ENCODE peak calls at places on chromosomes 13 and 19, in four cellular contexts. Y is HCT116, V is GM12878, T is HepG2. J is an unnamed sample.
A peak's percentile ranks its signal among the peaks of the same experiment; 100 is the strongest.

GRCh38 chr13:50636007-50636704 is 207.3 kb downstream of the DLEU7 start:
- DNase-seq in Y (no peak), V (no peak), T (no peak), J (peak; percentile 58)

GRCh38 chr13:96984061-96984508 is 10.2 kb downstream of the OXGR1 start:
- DNase-seq in Y (no peak), V (peak; percentile 9), T (no peak), J (no peak)

GRCh38 chr13:31201341-31202024 is 1.7 kb downstream of the B3GLCT start:
- DNase-seq in Y (no peak), V (no peak), T (no peak), J (no peak)

GRCh38 chr19:42606660-42607351 is 12.1 kb upstream of the CEACAM8 start:
- DNase-seq in Y (peak; percentile 37), V (no peak), T (peak; percentile 19), J (peak; percentile 39)

GRCh38 chr13:46975173-46975572 is 78.3 kb upstream of the HTR2A start:
- DNase-seq in Y (no peak), V (no peak), T (no peak), J (no peak)

GRCh38 chr13:91142572-91142971 is 204.9 kb upstream of the MIR17HG start:
- DNase-seq in Y (no peak), V (no peak), T (no peak), J (no peak)

GRCh38 chr19:58059003-58059671 is at the start of gene ZNF135:
- DNase-seq in Y (no peak), V (no peak), T (no peak), J (peak; percentile 72)

GRCh38 chr13:109840201-109840892 is 54.0 kb upstream of the IRS2 start:
- DNase-seq in Y (peak; percentile 66), V (no peak), T (no peak), J (no peak)

GRCh38 chr13:94280357-94280756 is 199.1 kb downstream of the DCT start:
- DNase-seq in Y (no peak), V (no peak), T (no peak), J (no peak)

GRCh38 chr13:69947577-69947976 is 160.0 kb upstream of the ATXN8OS start:
- DNase-seq in Y (no peak), V (no peak), T (no peak), J (no peak)

GRCh38 chr19:23762884-23763711 is 4.4 kb upstream of the ZNF681 start:
- DNase-seq in Y (no peak), V (peak; percentile 32), T (no peak), J (no peak)

GRCh38 chr13:73519720-73520119 is 460.9 kb downstream of the KLF5 start:
- DNase-seq in Y (no peak), V (no peak), T (no peak), J (no peak)

GRCh38 chr13:33134213-33134612 is 118.0 kb downstream of the KL start:
- DNase-seq in Y (no peak), V (no peak), T (no peak), J (no peak)

GRCh38 chr19:11963566-11964355 is 1.1 kb upstream of the ZNF763 start:
- DNase-seq in Y (no peak), V (peak; percentile 31), T (peak; percentile 56), J (peak; percentile 71)

GRCh38 chr19:33740811-33741396 is 55.8 kb upstream of the KCTD15 start:
- DNase-seq in Y (no peak), V (no peak), T (peak; percentile 31), J (peak; percentile 33)

GRCh38 chr19:38769635-38770211 is 3.6 kb downstream of the LGALS7 start:
- DNase-seq in Y (peak; percentile 19), V (no peak), T (no peak), J (peak; percentile 5)

GRCh38 chr19:23522431-23522830 is 127.2 kb upstream of the ZNF91 start:
- DNase-seq in Y (no peak), V (no peak), T (no peak), J (no peak)

GRCh38 chr13:21060063-21060826 is 1.1 kb downstream of the LATS2 start:
- DNase-seq in Y (no peak), V (no peak), T (no peak), J (no peak)

GRCh38 chr13:48783181-48783630 is 129.5 kb downstream of the CYSLTR2 start:
- DNase-seq in Y (no peak), V (no peak), T (peak; percentile 63), J (no peak)

GRCh38 chr13:24684600-24684998 is 4.4 kb downstream of the ATP12A start:
- DNase-seq in Y (no peak), V (no peak), T (no peak), J (no peak)

GRCh38 chr13:84139561-84140158 is 257.4 kb upstream of the SLITRK1 start:
- DNase-seq in Y (no peak), V (no peak), T (no peak), J (peak; percentile 8)

GRCh38 chr13:94481966-94482365 is 2.5 kb upstream of the DCT start:
- DNase-seq in Y (no peak), V (no peak), T (peak; percentile 10), J (no peak)

GRCh38 chr19:18948976-18949356 is 7.9 kb upstream of the HOMER3 start:
- DNase-seq in Y (no peak), V (no peak), T (no peak), J (no peak)

GRCh38 chr13:31887311-31887710 is 144.3 kb upstream of the FRY start:
- DNase-seq in Y (no peak), V (no peak), T (no peak), J (no peak)

GRCh38 chr19:55605207-55605636 is 225 bp upstream of the ZNF865 start:
- DNase-seq in Y (peak; percentile 92), V (peak; percentile 94), T (peak; percentile 95), J (peak; percentile 90)

GRCh38 chr19:55602104-55603001 is 2.3 kb downstream of the ZNF524 start:
- DNase-seq in Y (no peak), V (no peak), T (no peak), J (no peak)

GRCh38 chr19:55603115-55603514 is 2.3 kb upstream of the ZNF865 start:
- DNase-seq in Y (no peak), V (no peak), T (no peak), J (no peak)

GRCh38 chr19:55605637-55606470 is at the start of gene ZNF865:
- DNase-seq in Y (peak; percentile 69), V (peak; percentile 57), T (peak; percentile 72), J (peak; percentile 66)

DNA sequence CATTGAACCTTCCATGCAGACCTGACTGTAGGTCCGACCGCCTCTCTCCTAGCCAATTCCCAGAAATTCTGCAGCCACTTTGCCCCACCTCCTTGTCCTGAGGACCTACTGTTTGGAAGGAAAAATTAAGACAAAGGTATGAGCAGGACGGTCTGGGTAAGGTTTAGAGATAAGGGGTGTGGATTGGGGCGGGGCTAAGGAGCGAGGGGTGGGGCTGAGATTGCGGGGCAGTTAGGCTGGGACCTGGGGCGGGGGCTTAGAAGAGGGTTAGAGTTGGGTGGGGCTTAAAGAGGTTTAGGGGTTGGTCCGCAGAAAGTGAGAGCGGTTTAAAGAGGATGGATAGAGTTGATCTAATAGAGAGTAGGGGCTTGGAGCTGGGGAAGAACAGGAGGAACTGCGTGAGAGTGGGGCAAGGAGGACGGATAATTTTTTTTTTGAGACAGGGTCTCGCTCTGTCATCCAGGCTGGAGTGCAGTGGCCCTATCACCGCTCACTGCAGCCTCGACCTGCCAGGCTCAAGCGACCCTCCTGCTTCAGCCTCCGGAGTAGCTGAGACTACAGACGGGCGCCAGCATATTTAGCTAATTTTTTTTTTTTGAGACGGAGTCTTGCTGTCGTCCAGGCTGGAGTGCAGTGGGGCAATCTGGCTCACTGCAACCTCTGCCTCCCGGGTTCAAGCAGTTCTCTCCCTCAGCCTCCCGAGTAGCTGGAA is 1.7 kb upstream of the ZNF865 start:
- DNase-seq in Y (no peak), V (no peak), T (no peak), J (no peak)
- TF ChIP-seq YY1 in Y (no peak), V (no peak), T (no peak), J (no peak)

GRCh38 chr13:105611424-105611823 is 924.0 kb downstream of the EFNB2 start:
- DNase-seq in Y (no peak), V (no peak), T (no peak), J (peak; percentile 28)
- H3K9ac ChIP-seq in Y (no peak overlapping the region), V (no peak overlapping the region), T (no peak overlapping the region), J (no peak overlapping the region)

GRCh38 chr19:17687141-17687856 is 855 bp downstream of the UNC13A start:
- DNase-seq in Y (no peak), V (no peak), T (no peak), J (no peak)

GRCh38 chr19:17686027-17686511 is 2.1 kb downstream of the UNC13A start:
- DNase-seq in Y (no peak), V (no peak), T (no peak), J (no peak)

GRCh38 chr19:17687857-17688784 is at the start of gene UNC13A:
- DNase-seq in Y (no peak), V (no peak), T (no peak), J (no peak)

GRCh38 chr19:17685451-17686026 is 2.6 kb downstream of the UNC13A start:
- DNase-seq in Y (no peak), V (no peak), T (no peak), J (no peak)

GRCh38 chr19:17686592-17687042 is 1.5 kb downstream of the UNC13A start:
- DNase-seq in Y (peak; percentile 46), V (no peak), T (no peak), J (no peak)
- H3K4me3 ChIP-seq in Y (peak overlapping the region; percentile 90), V (no peak overlapping the region), T (no peak overlapping the region), J (peak overlapping the region; percentile 87)

GRCh38 chr13:98405690-98406344 is 171.1 kb downstream of the STK24 start:
- DNase-seq in Y (no peak), V (no peak), T (peak; percentile 5), J (no peak)
- TF ChIP-seq YY1 in Y (no peak), V (no peak), T (no peak), J (no peak)

GRCh38 chr19:7830823-7831222 is 805 bp downstream of the EVI5L start:
- DNase-seq in Y (no peak), V (no peak), T (no peak), J (no peak)

GRCh38 chr19:7831452-7831851 is 1.4 kb downstream of the EVI5L start:
- DNase-seq in Y (peak; percentile 66), V (no peak), T (peak; percentile 70), J (no peak)

GRCh38 chr19:7829162-7829520 is 877 bp upstream of the EVI5L start:
- DNase-seq in Y (no peak), V (no peak), T (no peak), J (no peak)

GRCh38 chr19:7830272-7830771 is 304 bp downstream of the EVI5L start:
- DNase-seq in Y (no peak), V (no peak), T (no peak), J (no peak)

GRCh38 chr19:7829561-7830271 is at the start of gene EVI5L:
- DNase-seq in Y (peak; percentile 100), V (peak; percentile 100), T (peak; percentile 99), J (peak; percentile 99)
- H3K9ac ChIP-seq in Y (peak within 1 kb of the TSS; percentile 60), V (peak within 1 kb of the TSS; percentile 20), T (peak within 1 kb of the TSS; percentile 42), J (peak within 1 kb of the TSS; percentile 76)

GRCh38 chr19:40284251-40284500 is 969 bp downstream of the AKT2 start:
- DNase-seq in Y (no peak), V (no peak), T (no peak), J (no peak)
- H3K4me3 ChIP-seq in Y (peak overlapping the region; percentile 93), V (peak overlapping the region; percentile 99), T (peak overlapping the region; percentile 85), J (peak overlapping the region; percentile 84)

DNA sequence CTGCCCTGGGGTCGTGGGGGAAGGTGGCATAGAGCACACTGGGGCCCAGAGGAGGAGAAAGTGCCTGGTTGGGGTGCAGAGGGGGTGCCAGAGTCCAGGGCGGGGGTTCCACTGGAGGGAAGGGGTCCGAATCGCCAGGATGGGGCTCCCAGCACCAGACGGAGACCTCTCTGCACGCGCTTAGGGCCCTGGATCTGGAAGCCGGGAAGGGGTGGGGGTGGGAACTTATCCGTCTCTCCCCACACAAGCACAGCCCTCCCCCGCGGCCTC is 2.8 kb downstream of the MIDN start:
- DNase-seq in Y (no peak), V (no peak), T (peak; percentile 37), J (no peak)
- TF ChIP-seq YY1 in Y (no peak), V (no peak), T (no peak), J (no peak)

GRCh38 chr19:2976609-2977000 is 759 bp upstream of the TLE6 start:
- DNase-seq in Y (no peak), V (no peak), T (no peak), J (no peak)
- H3K9ac ChIP-seq in Y (peak overlapping the region; percentile 58), V (peak overlapping the region; percentile 69), T (peak overlapping the region; percentile 53), J (no peak overlapping the region)

J was measured in NT2/D1.